ENCODE peak calls at places on chromosomes 3 and 15, in six cellular contexts. C, P, S, Q, N and M are unnamed samples.

GRCh38 chr3:20648921-20649381 is 462.9 kb upstream of the SGO1 start:
- DNase-seq in C (no peak), S (no peak), P (no peak), N (no peak), Q (peak), M (no peak)

GRCh38 chr15:101052031-101052620 is 133.0 kb downstream of the LRRK1 start:
- DNase-seq in Q (no peak), N (no peak), C (no peak), S (no peak), P (no peak), M (no peak)

GRCh38 chr3:47009225-47010049 is 30.0 kb downstream of the NBEAL2 start:
- DNase-seq in S (peak), C (peak), Q (peak), N (peak), P (peak), M (peak)

GRCh38 chr3:123733805-123734526 is 149.1 kb upstream of the HACD2 start:
- DNase-seq in Q (peak), N (no peak), C (no peak), P (no peak), S (peak), M (no peak)

GRCh38 chr3:72872183-72872582 is 15.7 kb upstream of the GXYLT2 start:
- DNase-seq in C (no peak), Q (peak), N (no peak), S (peak), P (no peak), M (no peak)

GRCh38 chr15:86384191-86384590 is 304.5 kb downstream of the AGBL1 start:
- DNase-seq in Q (no peak), C (no peak), S (no peak), P (no peak), N (no peak), M (no peak)

GRCh38 chr3:148582126-148582525 is 115.6 kb upstream of the AGTR1 start:
- DNase-seq in P (no peak), N (no peak), Q (no peak), C (no peak), S (no peak), M (no peak)

GRCh38 chr3:8851703-8852102 is 82.3 kb upstream of the OXTR start:
- DNase-seq in C (no peak), S (peak), Q (peak), P (no peak), N (no peak), M (no peak)

GRCh38 chr3:171654809-171655208 is 155.5 kb downstream of the PLD1 start:
- DNase-seq in C (no peak), P (no peak), S (no peak), N (no peak), Q (peak), M (no peak)

GRCh38 chr3:38617137-38617536 is 32.4 kb downstream of the SCN5A start:
- DNase-seq in S (no peak), P (no peak), N (no peak), C (no peak), Q (no peak), M (no peak)

GRCh38 chr15:69729167-69729748 is 276.6 kb downstream of the RPLP1 start:
- DNase-seq in P (no peak), C (peak), N (peak), Q (peak), S (peak), M (no peak)

GRCh38 chr3:179324270-179324754 is 1.5 kb downstream of the ZNF639 start:
- DNase-seq in S (peak), C (peak), Q (peak), N (no peak), P (no peak), M (no peak)

GRCh38 chr3:94117729-94118128 is 54.9 kb downstream of the NSUN3 start:
- DNase-seq in P (no peak), N (no peak), S (no peak), Q (no peak), C (no peak), M (no peak)

GRCh38 chr3:13346481-13347389 is 73.4 kb downstream of the NUP210 start:
- DNase-seq in Q (no peak), N (peak), C (peak), S (no peak), P (no peak), M (no peak)

GRCh38 chr3:127726894-127727293 is 54.1 kb downstream of the ABTB1 start:
- DNase-seq in P (no peak), C (no peak), Q (no peak), S (no peak), N (no peak), M (no peak)

GRCh38 chr3:183085634-183086390 is 13.5 kb downstream of the MCCC1 start:
- DNase-seq in N (peak), P (peak), C (peak), Q (peak), S (no peak), M (no peak)

GRCh38 chr3:57791245-57791644 is 35.1 kb downstream of the SLMAP start:
- DNase-seq in S (peak), C (no peak), P (no peak), Q (peak), N (no peak), M (no peak)

GRCh38 chr3:42116466-42116865 is 25.3 kb downstream of the TRAK1 start:
- DNase-seq in P (no peak), C (no peak), Q (peak), N (no peak), S (no peak), M (no peak)

GRCh38 chr3:192108820-192109219 is 618.5 kb downstream of the FGF12 start:
- DNase-seq in Q (no peak), N (no peak), P (no peak), C (peak), S (no peak), M (no peak)

GRCh38 chr15:88693191-88693590 is 54.4 kb downstream of the ISG20 start:
- DNase-seq in N (no peak), Q (no peak), S (no peak), P (no peak), C (no peak), M (no peak)

GRCh38 chr3:75048650-75049049 is 434.2 kb upstream of the CNTN3 start:
- DNase-seq in C (no peak), Q (peak), N (peak), S (no peak), P (no peak), M (no peak)

GRCh38 chr3:66181764-66182163 is 39.0 kb upstream of the SLC25A26 start:
- DNase-seq in N (no peak), P (no peak), C (no peak), S (no peak), Q (no peak), M (no peak)

GRCh38 chr3:66179813-66180212 is 41.0 kb upstream of the SLC25A26 start:
- DNase-seq in S (no peak), N (no peak), Q (no peak), P (no peak), C (no peak), M (no peak)

GRCh38 chr3:66177026-66177425 is 43.8 kb upstream of the SLC25A26 start:
- DNase-seq in S (no peak), Q (no peak), P (no peak), N (no peak), C (no peak), M (no peak)

GRCh38 chr3:66182228-66182627 is 38.6 kb upstream of the SLC25A26 start:
- DNase-seq in P (no peak), C (no peak), Q (no peak), S (no peak), N (no peak), M (no peak)

DNA sequence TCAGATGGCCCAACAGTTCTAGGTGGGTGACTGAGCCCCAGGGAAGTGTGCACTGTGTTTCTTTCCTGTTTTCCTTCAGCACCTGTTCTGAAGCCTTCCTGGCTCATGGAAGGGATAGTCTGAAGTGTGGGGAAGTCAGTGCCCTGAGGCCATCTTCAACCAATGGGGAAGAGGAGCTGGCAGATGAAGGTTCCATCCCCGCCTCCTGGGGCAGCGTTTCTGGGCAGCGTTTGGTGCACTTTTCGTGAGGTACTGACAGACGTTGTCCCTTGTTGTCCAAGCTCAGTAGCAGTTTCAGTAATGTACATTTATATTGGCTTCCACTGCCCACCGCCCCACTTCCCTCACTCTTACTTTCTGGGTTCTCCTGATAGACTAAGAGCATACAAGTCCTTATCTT is 42.6 kb upstream of the SLC25A26 start:
- DNase-seq in S (no peak), P (no peak), Q (no peak), C (no peak), N (no peak), M (no peak)
- H2BK15ac ChIP-seq in S (no peak), P (no peak), Q (no peak), C (no peak), N (no peak), M (no peak)

DNA sequence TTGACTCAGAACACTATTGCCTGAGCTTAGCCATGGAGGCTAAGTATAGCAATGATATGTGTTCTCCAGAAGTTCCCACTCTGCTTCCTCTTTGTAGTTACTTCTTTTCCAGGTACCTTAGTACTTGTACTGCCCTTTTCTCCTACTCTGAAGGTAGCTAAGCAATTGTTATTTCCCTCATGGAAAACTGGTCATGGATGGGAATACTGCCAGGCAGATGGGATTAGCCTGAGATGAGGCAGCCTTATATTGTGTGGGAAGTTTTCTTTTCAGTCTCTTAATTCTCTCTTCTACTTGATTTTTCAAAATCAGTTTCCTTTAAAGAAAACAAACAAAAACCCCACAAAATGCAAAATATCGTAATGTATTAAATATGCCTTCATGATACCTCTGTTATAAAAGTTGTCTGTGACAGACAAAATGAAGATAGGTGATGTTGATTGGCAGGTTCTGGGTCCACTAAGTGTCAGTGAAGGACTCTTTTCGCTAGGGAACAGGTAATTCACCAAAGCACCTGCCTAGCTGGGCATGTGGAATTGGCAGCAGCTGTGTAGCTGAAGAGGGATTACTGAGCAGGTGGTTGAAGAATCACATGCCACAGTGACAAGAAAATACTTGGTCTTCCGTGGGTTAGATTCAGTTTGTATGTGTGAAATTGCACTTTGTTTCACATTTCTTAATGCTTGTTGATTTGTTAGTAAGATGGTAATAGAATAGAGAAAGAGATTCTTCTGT is 4.1 kb downstream of the ZNF609 start:
- DNase-seq in Q (peak), P (no peak), C (no peak), S (no peak), N (no peak), M (no peak)
- H2BK15ac ChIP-seq in Q (no peak), P (no peak), C (no peak), S (no peak), N (no peak), M (no peak)

GRCh38 chr3:194482196-194482593 is 4.6 kb downstream of the ATP13A3 start:
- DNase-seq in S (no peak), N (no peak), P (no peak), C (no peak), Q (no peak), M (no peak)
- H2BK15ac ChIP-seq in S (no peak), N (no peak), P (no peak), C (no peak), Q (no peak), M (no peak)

DNA sequence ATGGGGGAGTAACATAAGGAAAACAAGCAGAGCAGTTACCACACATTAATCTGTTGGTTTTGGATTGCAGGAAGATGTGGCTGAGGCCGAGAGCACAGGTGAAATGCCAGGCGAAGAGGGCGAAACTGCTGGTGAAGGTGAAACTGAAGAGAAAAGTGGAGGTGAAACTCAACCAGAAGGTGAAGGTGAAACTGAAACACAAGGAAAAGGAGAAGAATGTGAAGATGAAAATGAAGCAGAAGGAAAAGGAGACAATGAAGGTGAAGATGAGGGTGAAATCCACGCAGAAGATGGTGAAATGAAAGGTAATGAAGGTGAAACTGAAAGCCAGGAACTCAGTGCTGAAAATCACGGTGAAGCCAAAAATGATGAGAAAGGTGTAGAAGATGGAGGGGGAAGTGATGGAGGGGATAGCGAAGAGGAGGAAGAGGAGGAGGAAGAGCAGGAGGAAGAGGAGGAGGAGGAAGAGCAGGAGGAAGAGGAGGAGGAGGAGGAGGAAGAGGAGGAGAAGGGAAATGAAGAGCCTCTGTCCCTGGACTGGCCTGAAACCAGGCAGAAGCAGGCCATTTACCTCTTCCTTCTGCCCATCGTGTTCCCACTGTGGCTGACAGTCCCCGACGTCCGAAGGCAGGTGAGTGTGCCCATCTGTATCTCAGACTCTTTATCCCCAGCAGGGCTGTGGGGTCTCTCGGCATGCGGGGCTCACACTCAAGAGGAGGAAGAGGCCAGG is 28.7 kb downstream of the SLC24A1 start:
- DNase-seq in Q (no peak), P (no peak), C (no peak), S (no peak), N (no peak), M (no peak)
- H2BK15ac ChIP-seq in Q (no peak), P (no peak), C (no peak), S (no peak), N (no peak), M (no peak)